ENCODE peak calls at places on chromosomes 7 and 10, in nine cellular contexts. One of them, this sample, is unnamed.

GRCh38 chr7:82593780-82594179 is 150.2 kb upstream of the CACNA2D1 start:
- DNase-seq in endodermal cell: no peak
- DNase-seq in thoracic aorta: no peak
- DNase-seq in OCI-LY7: no peak
- DNase-seq in transverse colon: no peak
- DNase-seq in tibial artery: no peak
- DNase-seq in hepatocyte: no peak
- DNase-seq in Peyer's patch: no peak
- DNase-seq in heart left ventricle: no peak
- DNase-seq in this sample: no peak

GRCh38 chr10:71984798-71985388 is 20.7 kb downstream of the CHST3 start:
- DNase-seq in transverse colon: no peak
- DNase-seq in endodermal cell: no peak
- DNase-seq in thoracic aorta: no peak
- DNase-seq in heart left ventricle: no peak
- DNase-seq in OCI-LY7: no peak
- DNase-seq in tibial artery: peak; percentile 81
- DNase-seq in hepatocyte: no peak
- DNase-seq in Peyer's patch: no peak
- DNase-seq in this sample: no peak

GRCh38 chr10:35657621-35658020 is 15.5 kb upstream of the FZD8 start:
- DNase-seq in heart left ventricle: no peak
- DNase-seq in Peyer's patch: no peak
- DNase-seq in endodermal cell: no peak
- DNase-seq in transverse colon: no peak
- DNase-seq in hepatocyte: no peak
- DNase-seq in OCI-LY7: no peak
- DNase-seq in tibial artery: no peak
- DNase-seq in thoracic aorta: no peak
- DNase-seq in this sample: no peak

GRCh38 chr10:72419241-72419640 is 64.5 kb upstream of the DNAJB12 start:
- DNase-seq in Peyer's patch: no peak
- DNase-seq in tibial artery: no peak
- DNase-seq in thoracic aorta: no peak
- DNase-seq in heart left ventricle: no peak
- DNase-seq in hepatocyte: no peak
- DNase-seq in OCI-LY7: no peak
- DNase-seq in endodermal cell: no peak
- DNase-seq in transverse colon: no peak
- DNase-seq in this sample: peak; percentile 22

GRCh38 chr7:37541810-37542443 is 93.3 kb upstream of the ELMO1 start:
- DNase-seq in thoracic aorta: no peak
- DNase-seq in OCI-LY7: no peak
- DNase-seq in Peyer's patch: no peak
- DNase-seq in hepatocyte: no peak
- DNase-seq in transverse colon: no peak
- DNase-seq in tibial artery: no peak
- DNase-seq in heart left ventricle: no peak
- DNase-seq in endodermal cell: no peak
- DNase-seq in this sample: no peak

GRCh38 chr10:93818086-93818485 is 60.4 kb downstream of the LGI1 start:
- DNase-seq in Peyer's patch: no peak
- DNase-seq in tibial artery: no peak
- DNase-seq in transverse colon: no peak
- DNase-seq in OCI-LY7: no peak
- DNase-seq in heart left ventricle: no peak
- DNase-seq in endodermal cell: no peak
- DNase-seq in hepatocyte: no peak
- DNase-seq in thoracic aorta: no peak
- DNase-seq in this sample: no peak

GRCh38 chr7:146359181-146359580 is 242.6 kb downstream of the CNTNAP2 start:
- DNase-seq in OCI-LY7: no peak
- DNase-seq in hepatocyte: no peak
- DNase-seq in heart left ventricle: no peak
- DNase-seq in Peyer's patch: no peak
- DNase-seq in endodermal cell: no peak
- DNase-seq in transverse colon: no peak
- DNase-seq in thoracic aorta: no peak
- DNase-seq in tibial artery: no peak
- DNase-seq in this sample: no peak

GRCh38 chr7:5077740-5078139 is 32.1 kb downstream of the RBAK start:
- DNase-seq in Peyer's patch: no peak
- DNase-seq in transverse colon: no peak
- DNase-seq in OCI-LY7: no peak
- DNase-seq in endodermal cell: no peak
- DNase-seq in tibial artery: no peak
- DNase-seq in hepatocyte: no peak
- DNase-seq in heart left ventricle: no peak
- DNase-seq in thoracic aorta: no peak
- DNase-seq in this sample: no peak

GRCh38 chr7:91039033-91039432 is 225.2 kb upstream of the FZD1 start:
- DNase-seq in tibial artery: no peak
- DNase-seq in thoracic aorta: no peak
- DNase-seq in Peyer's patch: no peak
- DNase-seq in endodermal cell: no peak
- DNase-seq in heart left ventricle: no peak
- DNase-seq in hepatocyte: no peak
- DNase-seq in OCI-LY7: no peak
- DNase-seq in transverse colon: no peak
- DNase-seq in this sample: no peak

GRCh38 chr10:69004821-69005220 is 16.2 kb downstream of the KIFBP start:
- DNase-seq in endodermal cell: no peak
- DNase-seq in heart left ventricle: no peak
- DNase-seq in Peyer's patch: no peak
- DNase-seq in tibial artery: no peak
- DNase-seq in transverse colon: no peak
- DNase-seq in OCI-LY7: peak; percentile 49
- DNase-seq in thoracic aorta: no peak
- DNase-seq in hepatocyte: peak; percentile 25
- DNase-seq in this sample: no peak

GRCh38 chr10:72248477-72249151 is 25.1 kb upstream of the DDIT4 start:
- DNase-seq in transverse colon: peak; percentile 90
- DNase-seq in heart left ventricle: peak; percentile 88
- DNase-seq in tibial artery: peak; percentile 97
- DNase-seq in thoracic aorta: peak; percentile 71
- DNase-seq in Peyer's patch: peak; percentile 87
- DNase-seq in OCI-LY7: peak; percentile 95
- DNase-seq in endodermal cell: peak; percentile 85
- DNase-seq in hepatocyte: peak; percentile 81
- DNase-seq in this sample: no peak

GRCh38 chr7:123770378-123770777 is 21.6 kb upstream of the WASL start:
- DNase-seq in tibial artery: no peak
- DNase-seq in heart left ventricle: no peak
- DNase-seq in hepatocyte: no peak
- DNase-seq in transverse colon: no peak
- DNase-seq in Peyer's patch: no peak
- DNase-seq in thoracic aorta: no peak
- DNase-seq in OCI-LY7: no peak
- DNase-seq in endodermal cell: no peak
- DNase-seq in this sample: no peak

GRCh38 chr7:152577339-152577738 is 98.6 kb downstream of the XRCC2 start:
- DNase-seq in thoracic aorta: no peak
- DNase-seq in hepatocyte: no peak
- DNase-seq in heart left ventricle: no peak
- DNase-seq in transverse colon: no peak
- DNase-seq in tibial artery: no peak
- DNase-seq in OCI-LY7: no peak
- DNase-seq in Peyer's patch: no peak
- DNase-seq in endodermal cell: no peak
- DNase-seq in this sample: no peak

DNA sequence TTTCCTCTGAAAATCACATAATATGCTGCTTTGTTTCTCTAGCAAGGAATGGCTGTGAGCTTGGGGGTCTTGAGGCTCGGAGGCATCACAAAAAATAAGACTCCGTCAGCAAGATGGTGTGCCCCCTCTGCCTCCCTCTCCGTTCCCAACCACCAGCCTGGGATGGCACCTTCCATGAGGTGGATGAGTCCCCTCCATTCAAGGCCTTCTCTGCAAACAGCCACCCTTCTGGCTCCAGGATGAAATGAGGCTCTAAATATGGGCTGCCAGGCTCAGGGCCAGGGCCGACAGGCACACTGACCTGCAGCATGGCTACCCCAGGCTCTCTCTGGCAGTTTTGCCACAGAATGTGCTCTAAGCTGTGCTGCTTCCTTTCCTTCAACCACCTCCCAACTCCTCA is 521.5 kb downstream of the PTPRN2 start:
- DNase-seq in transverse colon: no peak
- DNase-seq in tibial artery: no peak
- DNase-seq in thoracic aorta: no peak
- DNase-seq in OCI-LY7: no peak
- DNase-seq in endodermal cell: no peak
- DNase-seq in Peyer's patch: peak; percentile 9
- DNase-seq in heart left ventricle: no peak
- DNase-seq in hepatocyte: no peak
- DNase-seq in this sample: no peak
- H3K9me3 ChIP-seq in transverse colon: no peaks in the 10 kb centered on the region
- H3K9me3 ChIP-seq in tibial artery: no peaks in the 10 kb centered on the region
- H3K9me3 ChIP-seq in thoracic aorta: no peaks in the 10 kb centered on the region
- H3K9me3 ChIP-seq in OCI-LY7: no peaks in the 10 kb centered on the region
- H3K9me3 ChIP-seq in endodermal cell: peaks cover 80% of the 10 kb centered on the region
- H3K9me3 ChIP-seq in Peyer's patch: no peaks in the 10 kb centered on the region
- H3K9me3 ChIP-seq in heart left ventricle: no peaks in the 10 kb centered on the region
- H3K9me3 ChIP-seq in hepatocyte: no peaks in the 10 kb centered on the region
- H3K9me3 ChIP-seq in this sample: no peaks in the 10 kb centered on the region

DNA sequence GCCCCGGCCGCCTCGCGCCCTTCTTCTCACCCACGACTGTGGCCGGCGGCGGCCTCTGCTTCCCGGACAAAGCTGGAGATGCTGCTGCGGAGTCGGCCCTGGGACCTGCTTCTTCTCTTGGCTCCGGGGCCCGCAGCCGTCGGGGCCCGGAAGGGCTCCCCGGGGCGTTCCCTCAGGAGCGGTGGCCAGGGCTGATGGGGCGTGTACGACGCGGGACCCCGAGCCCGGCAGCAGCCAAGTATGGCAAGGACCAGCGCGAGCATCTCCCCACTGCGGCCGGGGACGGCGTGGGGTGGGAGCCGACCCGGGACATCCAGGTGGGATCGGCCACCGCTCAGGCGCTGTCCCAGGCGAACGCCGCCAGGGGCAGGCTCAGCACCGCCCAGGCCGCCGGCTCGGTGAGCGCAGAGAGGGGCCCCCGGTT is 27.6 kb upstream of the BMS1 start:
- DNase-seq in transverse colon: no peak
- DNase-seq in tibial artery: no peak
- DNase-seq in endodermal cell: peak; percentile 76
- DNase-seq in hepatocyte: peak; percentile 17
- DNase-seq in thoracic aorta: no peak
- DNase-seq in Peyer's patch: no peak
- DNase-seq in OCI-LY7: no peak
- DNase-seq in heart left ventricle: no peak
- DNase-seq in this sample: no peak
- TF ChIP-seq CTCF in transverse colon: no peak
- TF ChIP-seq CTCF in tibial artery: no peak
- TF ChIP-seq CTCF in endodermal cell: peak; percentile 58
- TF ChIP-seq CTCF in hepatocyte: peak; percentile 18
- TF ChIP-seq CTCF in thoracic aorta: peak; percentile 35
- TF ChIP-seq CTCF in Peyer's patch: no peak
- TF ChIP-seq CTCF in OCI-LY7: no peak
- TF ChIP-seq CTCF in heart left ventricle: no peak
- TF ChIP-seq CTCF in this sample: peak; percentile 19

GRCh38 chr7:139531094-139531493 is 7.6 kb downstream of the CLEC2L start:
- DNase-seq in heart left ventricle: no peak
- DNase-seq in OCI-LY7: no peak
- DNase-seq in transverse colon: no peak
- DNase-seq in Peyer's patch: no peak
- DNase-seq in hepatocyte: no peak
- DNase-seq in tibial artery: no peak
- DNase-seq in thoracic aorta: no peak
- DNase-seq in endodermal cell: no peak
- DNase-seq in this sample: no peak

GRCh38 chr7:139532636-139533035 is 9.2 kb downstream of the CLEC2L start:
- DNase-seq in thoracic aorta: no peak
- DNase-seq in tibial artery: no peak
- DNase-seq in heart left ventricle: no peak
- DNase-seq in transverse colon: no peak
- DNase-seq in Peyer's patch: no peak
- DNase-seq in hepatocyte: no peak
- DNase-seq in endodermal cell: no peak
- DNase-seq in OCI-LY7: no peak
- DNase-seq in this sample: no peak

GRCh38 chr7:139539231-139539630 is 15.7 kb downstream of the CLEC2L start:
- DNase-seq in endodermal cell: no peak
- DNase-seq in OCI-LY7: no peak
- DNase-seq in thoracic aorta: no peak
- DNase-seq in transverse colon: no peak
- DNase-seq in hepatocyte: no peak
- DNase-seq in Peyer's patch: no peak
- DNase-seq in heart left ventricle: no peak
- DNase-seq in tibial artery: no peak
- DNase-seq in this sample: no peak

GRCh38 chr7:139536158-139536557 is 12.7 kb downstream of the CLEC2L start:
- DNase-seq in hepatocyte: no peak
- DNase-seq in OCI-LY7: no peak
- DNase-seq in heart left ventricle: no peak
- DNase-seq in Peyer's patch: no peak
- DNase-seq in endodermal cell: no peak
- DNase-seq in tibial artery: no peak
- DNase-seq in thoracic aorta: no peak
- DNase-seq in transverse colon: no peak
- DNase-seq in this sample: no peak

GRCh38 chr7:139535252-139535651 is 11.8 kb downstream of the CLEC2L start:
- DNase-seq in heart left ventricle: no peak
- DNase-seq in endodermal cell: no peak
- DNase-seq in OCI-LY7: no peak
- DNase-seq in Peyer's patch: no peak
- DNase-seq in thoracic aorta: no peak
- DNase-seq in hepatocyte: no peak
- DNase-seq in tibial artery: no peak
- DNase-seq in transverse colon: no peak
- DNase-seq in this sample: no peak
- H3K9me3 ChIP-seq in heart left ventricle: no peaks in the 10 kb centered on the region
- H3K9me3 ChIP-seq in endodermal cell: no peaks in the 10 kb centered on the region
- H3K9me3 ChIP-seq in OCI-LY7: no peaks in the 10 kb centered on the region
- H3K9me3 ChIP-seq in Peyer's patch: no peaks in the 10 kb centered on the region
- H3K9me3 ChIP-seq in thoracic aorta: no peaks in the 10 kb centered on the region
- H3K9me3 ChIP-seq in hepatocyte: no peaks in the 10 kb centered on the region
- H3K9me3 ChIP-seq in tibial artery: no peaks in the 10 kb centered on the region
- H3K9me3 ChIP-seq in transverse colon: no peaks in the 10 kb centered on the region
- H3K9me3 ChIP-seq in this sample: peaks cover 5% of the 10 kb centered on the region

GRCh38 chr7:1886361-1887064 is 216.4 kb downstream of the ELFN1 start:
- DNase-seq in thoracic aorta: no peak
- DNase-seq in OCI-LY7: no peak
- DNase-seq in Peyer's patch: no peak
- DNase-seq in heart left ventricle: no peak
- DNase-seq in tibial artery: no peak
- DNase-seq in hepatocyte: no peak
- DNase-seq in endodermal cell: no peak
- DNase-seq in transverse colon: no peak
- DNase-seq in this sample: no peak
- TF ChIP-seq CTCF in thoracic aorta: no peak
- TF ChIP-seq CTCF in OCI-LY7: no peak
- TF ChIP-seq CTCF in Peyer's patch: no peak
- TF ChIP-seq CTCF in heart left ventricle: no peak
- TF ChIP-seq CTCF in tibial artery: no peak
- TF ChIP-seq CTCF in hepatocyte: no peak
- TF ChIP-seq CTCF in endodermal cell: no peak
- TF ChIP-seq CTCF in transverse colon: no peak
- TF ChIP-seq CTCF in this sample: no peak

This sample was measured in WERI-Rb-1.